ENCODE peak calls at places on chromosomes 6 and 20, in nine cellular contexts. Q, C, I, R, M, P, Z, V and W are unnamed samples.
A peak's percentile ranks its signal among the peaks of the same experiment; 100 is the strongest.

GRCh38 chr20:37911838-37912273 is 8.9 kb downstream of the VSTM2L start:
- DNase-seq in R (peak; percentile 49), P (no peak), Z (no peak), V (peak; percentile 39), C (peak; percentile 64), Q (peak; percentile 43), I (no peak), M (no peak), W (no peak)

GRCh38 chr6:25660512-25660911 is 8.5 kb downstream of the SCGN start:
- DNase-seq in P (no peak), M (no peak), V (no peak), I (no peak), R (peak; percentile 11), C (no peak), Z (peak; percentile 75), Q (peak; percentile 37), W (no peak)

GRCh38 chr6:1771324-1771723 is 161.6 kb downstream of the FOXC1 start:
- DNase-seq in C (no peak), R (no peak), P (no peak), Q (peak; percentile 51), V (no peak), Z (no peak), M (no peak), I (no peak), W (no peak)

GRCh38 chr20:45897289-45897688 is 6.2 kb downstream of the CTSA start:
- DNase-seq in Q (no peak), V (no peak), P (no peak), R (no peak), Z (no peak), M (no peak), I (no peak), C (no peak), W (no peak)

GRCh38 chr6:170370413-170370812 is 63.9 kb downstream of the FAM120B start:
- DNase-seq in C (no peak), V (no peak), R (no peak), Z (no peak), I (no peak), P (no peak), M (no peak), Q (no peak), W (no peak)

GRCh38 chr6:114055758-114056157 is 84.8 kb upstream of the HDAC2 start:
- DNase-seq in Z (no peak), V (no peak), P (no peak), R (no peak), C (no peak), I (no peak), Q (no peak), M (no peak), W (no peak)

GRCh38 chr6:31922942-31923341 is 4.6 kb upstream of the C2 start:
- DNase-seq in V (no peak), Q (no peak), Z (peak; percentile 73), P (no peak), M (no peak), I (no peak), C (no peak), R (peak; percentile 25), W (no peak)

GRCh38 chr6:170028629-170029345 is 262.1 kb downstream of the DLL1 start:
- DNase-seq in V (no peak), M (peak; percentile 83), Z (no peak), I (peak; percentile 5), R (no peak), Q (no peak), C (peak; percentile 5), P (no peak), W (no peak)

GRCh38 chr6:14791525-14791924 is 454.3 kb upstream of the JARID2 start:
- DNase-seq in I (no peak), Z (no peak), M (no peak), V (no peak), P (no peak), Q (peak; percentile 26), R (peak; percentile 75), C (no peak), W (no peak)

GRCh38 chr6:16129623-16130243 is 847 bp downstream of the MYLIP start:
- DNase-seq in R (no peak), Q (peak; percentile 9), P (no peak), I (no peak), Z (no peak), C (no peak), M (no peak), V (no peak), W (peak; percentile 23)
- TF ChIP-seq CTCF in R (no peak), Q (no peak), P (no peak), I (peak; percentile 9), Z (no peak), C (no peak), M (peak; percentile 62), V (no peak), W (no peak)

GRCh38 chr20:58838174-58838573 is 12.5 kb downstream of the GNAS-AS1 start:
- DNase-seq in Q (no peak), Z (no peak), I (no peak), P (no peak), V (no peak), R (no peak), C (no peak), M (no peak), W (no peak)

GRCh38 chr20:58840816-58841538 is 9.7 kb downstream of the GNAS-AS1 start:
- DNase-seq in Z (no peak), Q (no peak), I (no peak), P (no peak), V (no peak), C (no peak), R (no peak), M (no peak), W (no peak)

GRCh38 chr20:58839991-58840747 is 10.5 kb downstream of the GNAS-AS1 start:
- DNase-seq in R (no peak), V (no peak), M (no peak), C (peak; percentile 24), I (no peak), Z (no peak), P (no peak), Q (no peak), W (no peak)

GRCh38 chr20:58837717-58838116 is 13.0 kb downstream of the GNAS-AS1 start:
- DNase-seq in M (no peak), Z (no peak), V (no peak), Q (no peak), P (no peak), R (no peak), I (no peak), C (no peak), W (no peak)

GRCh38 chr20:58839474-58839874 is 11.2 kb downstream of the GNAS-AS1 start:
- DNase-seq in Z (peak; percentile 34), R (peak; percentile 23), I (no peak), C (peak; percentile 65), V (peak; percentile 42), Q (peak; percentile 47), M (no peak), P (no peak), W (peak; percentile 41)
- TF ChIP-seq CTCF in Z (peak; percentile 86), R (peak; percentile 44), I (no peak), C (peak; percentile 52), V (peak; percentile 60), Q (peak; percentile 33), M (peak; percentile 81), P (peak; percentile 59), W (peak; percentile 20)

DNA sequence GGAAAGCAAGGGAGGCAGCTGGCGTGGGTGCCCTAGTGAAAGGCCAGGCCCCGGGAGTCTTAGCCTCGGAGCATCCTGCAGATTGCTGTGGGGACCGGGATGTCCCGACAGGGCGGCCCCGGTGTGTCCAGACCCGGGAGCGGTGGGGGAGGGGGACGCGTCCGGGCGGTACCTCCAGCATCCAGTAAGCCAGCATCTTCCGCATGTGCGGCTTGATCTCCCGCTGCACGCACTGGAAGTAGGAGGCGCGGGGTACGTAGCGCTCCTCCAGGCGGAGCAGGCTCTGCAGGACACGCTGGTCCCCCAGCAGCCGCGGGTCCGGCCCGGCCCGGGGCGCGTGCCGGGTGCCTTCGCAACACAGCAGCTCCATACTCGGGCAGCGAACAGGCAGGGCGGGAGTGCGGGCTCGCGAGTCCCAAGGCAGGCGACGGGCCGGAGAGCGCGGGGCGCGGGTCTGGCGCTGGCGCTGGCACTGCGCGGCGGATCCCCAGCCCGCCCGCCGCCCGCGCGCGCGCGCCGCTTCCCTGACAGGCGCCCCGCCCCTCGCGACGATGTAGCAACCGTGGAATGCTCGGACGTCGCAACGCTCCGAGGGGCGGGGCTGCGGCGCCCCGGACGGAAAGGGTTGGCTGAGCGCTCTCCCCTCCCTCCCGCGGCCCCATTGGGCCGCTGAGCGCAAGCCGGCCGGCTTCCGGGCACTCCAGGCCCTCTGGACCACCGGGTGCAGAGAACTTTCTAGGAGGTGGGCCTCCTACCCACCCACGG is at the start of gene CCND3:
- DNase-seq in P (peak; percentile 72), Z (peak; percentile 85), M (peak; percentile 97), Q (peak; percentile 93), V (peak; percentile 80), C (peak; percentile 90), R (peak; percentile 93), I (peak; percentile 83), W (peak; percentile 87)
- TF ChIP-seq CTCF in P (no peak), Z (no peak), M (peak; percentile 12), Q (no peak), V (peak; percentile 10), C (no peak), R (no peak), I (no peak), W (no peak)

DNA sequence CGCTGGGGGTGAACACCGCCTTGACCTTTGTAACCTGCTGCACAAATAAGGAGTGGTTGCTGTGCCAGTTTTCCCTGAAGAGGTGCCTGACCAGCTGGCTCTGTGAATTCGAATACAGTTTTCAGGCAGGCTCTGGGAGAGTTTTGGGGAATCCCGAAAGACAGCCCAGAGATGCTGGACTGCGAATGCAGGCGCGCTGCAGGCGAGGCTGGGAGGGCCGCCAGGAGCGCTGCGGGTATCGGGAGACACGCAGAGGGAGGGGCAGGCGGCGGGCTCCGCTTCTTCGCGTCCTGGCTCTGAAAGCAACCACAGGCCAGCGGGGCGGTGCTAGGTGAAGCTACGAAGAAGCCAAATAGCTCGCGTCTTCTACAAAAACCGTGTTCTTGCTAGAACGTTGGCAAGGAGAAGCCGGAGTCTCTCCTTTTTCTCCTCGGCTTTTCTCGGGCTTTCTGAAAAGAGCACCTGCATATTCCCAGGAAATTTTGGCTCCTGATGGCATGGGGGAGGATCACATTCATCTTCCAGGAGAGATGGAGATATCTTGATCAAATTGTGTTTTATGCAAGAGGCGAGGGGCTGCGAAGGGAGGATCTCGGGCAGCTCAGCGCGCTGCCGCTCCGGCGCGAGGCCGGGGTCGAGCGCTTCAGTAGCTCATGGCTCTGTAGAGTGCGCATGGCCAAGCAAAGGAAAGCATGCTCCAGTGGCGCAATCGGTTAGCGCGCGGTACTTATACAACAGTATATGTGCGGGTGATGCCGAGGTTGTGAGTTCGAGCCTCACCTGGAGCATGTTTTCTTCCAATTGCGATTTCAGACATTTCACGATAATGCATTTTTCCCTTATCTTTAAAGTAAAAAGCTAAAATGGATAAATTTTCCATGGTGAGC is 158.1 kb upstream of the ZNF184 start:
- DNase-seq in V (peak; percentile 72), R (peak; percentile 50), M (no peak), Q (peak; percentile 68), P (peak; percentile 50), C (peak; percentile 86), I (no peak), Z (peak; percentile 74), W (no peak)
- TF ChIP-seq CTCF in V (peak; percentile 40), R (peak; percentile 10), M (peak; percentile 37), Q (no peak), P (peak; percentile 33), C (no peak), I (no peak), Z (peak; percentile 45), W (no peak)